ENCODE peak calls at places on chromosomes 3 and 15, in six cellular contexts. One of them, this sample, is unnamed.

GRCh38 chr3:122021811-122022401 is at the start of gene ILDR1:
- DNase-seq in H9: peak; percentile 71
- DNase-seq in A549: peak; percentile 15
- DNase-seq in endothelial cell: peak; percentile 11
- DNase-seq in GM12865: peak; percentile 72
- DNase-seq in heart left ventricle: no peak
- DNase-seq in this sample: no peak

GRCh38 chr3:195150194-195151118 is 120.5 kb downstream of the XXYLT1 start:
- DNase-seq in H9: peak; percentile 53
- DNase-seq in A549: no peak
- DNase-seq in endothelial cell: peak; percentile 73
- DNase-seq in GM12865: peak; percentile 87
- DNase-seq in heart left ventricle: peak; percentile 91
- DNase-seq in this sample: no peak

GRCh38 chr3:195394024-195394423 is 48.8 kb downstream of the ACAP2 start:
- DNase-seq in H9: no peak
- DNase-seq in A549: no peak
- DNase-seq in endothelial cell: no peak
- DNase-seq in GM12865: peak; percentile 52
- DNase-seq in heart left ventricle: no peak
- DNase-seq in this sample: no peak

GRCh38 chr3:189772584-189772983 is 141.4 kb downstream of the TP63 start:
- DNase-seq in H9: no peak
- DNase-seq in A549: no peak
- DNase-seq in endothelial cell: no peak
- DNase-seq in GM12865: no peak
- DNase-seq in heart left ventricle: no peak
- DNase-seq in this sample: no peak

GRCh38 chr3:99974989-99975388 is 139.3 kb downstream of the FILIP1L start:
- DNase-seq in H9: no peak
- DNase-seq in A549: no peak
- DNase-seq in endothelial cell: no peak
- DNase-seq in GM12865: no peak
- DNase-seq in heart left ventricle: no peak
- DNase-seq in this sample: no peak

GRCh38 chr3:10968390-10968789 is 24.2 kb upstream of the SLC6A1 start:
- DNase-seq in H9: no peak
- DNase-seq in A549: no peak
- DNase-seq in endothelial cell: no peak
- DNase-seq in GM12865: no peak
- DNase-seq in heart left ventricle: no peak
- DNase-seq in this sample: no peak

GRCh38 chr3:147361671-147362420 is 44.5 kb downstream of the ZIC4 start:
- DNase-seq in H9: peak; percentile 82
- DNase-seq in A549: no peak
- DNase-seq in endothelial cell: peak; percentile 87
- DNase-seq in GM12865: peak; percentile 66
- DNase-seq in heart left ventricle: no peak
- DNase-seq in this sample: no peak

GRCh38 chr15:65424683-65425082 is 1.9 kb upstream of the IGDCC4 start:
- DNase-seq in H9: no peak
- DNase-seq in A549: no peak
- DNase-seq in endothelial cell: no peak
- DNase-seq in GM12865: no peak
- DNase-seq in heart left ventricle: no peak
- DNase-seq in this sample: no peak

GRCh38 chr3:20336572-20336971 is 150.6 kb upstream of the SGO1 start:
- DNase-seq in H9: no peak
- DNase-seq in A549: no peak
- DNase-seq in endothelial cell: no peak
- DNase-seq in GM12865: no peak
- DNase-seq in heart left ventricle: no peak
- DNase-seq in this sample: no peak

GRCh38 chr3:124579641-124580040 is 150.6 kb upstream of the UMPS start:
- DNase-seq in H9: no peak
- DNase-seq in A549: no peak
- DNase-seq in endothelial cell: no peak
- DNase-seq in GM12865: no peak
- DNase-seq in heart left ventricle: no peak
- DNase-seq in this sample: no peak

GRCh38 chr3:61518590-61518989 is 42.8 kb upstream of the PTPRG start:
- DNase-seq in H9: no peak
- DNase-seq in A549: no peak
- DNase-seq in endothelial cell: no peak
- DNase-seq in GM12865: peak; percentile 12
- DNase-seq in heart left ventricle: no peak
- DNase-seq in this sample: no peak

GRCh38 chr3:171806200-171807128 is 3.8 kb downstream of the PLD1 start:
- DNase-seq in H9: no peak
- DNase-seq in A549: peak; percentile 36
- DNase-seq in endothelial cell: no peak
- DNase-seq in GM12865: peak; percentile 60
- DNase-seq in heart left ventricle: no peak
- DNase-seq in this sample: no peak

GRCh38 chr15:96334705-96335428 is 4.4 kb downstream of the NR2F2 start:
- DNase-seq in H9: no peak
- DNase-seq in A549: no peak
- DNase-seq in endothelial cell: no peak
- DNase-seq in GM12865: no peak
- DNase-seq in heart left ventricle: no peak
- DNase-seq in this sample: no peak

GRCh38 chr3:52248165-52248541 is 2.6 kb downstream of the PPM1M start:
- DNase-seq in H9: no peak
- DNase-seq in A549: no peak
- DNase-seq in endothelial cell: no peak
- DNase-seq in GM12865: no peak
- DNase-seq in heart left ventricle: no peak
- DNase-seq in this sample: peak; percentile 60

GRCh38 chr3:112739252-112739945 is 98.5 kb upstream of the CCDC80 start:
- DNase-seq in H9: no peak
- DNase-seq in A549: no peak
- DNase-seq in endothelial cell: no peak
- DNase-seq in GM12865: no peak
- DNase-seq in heart left ventricle: no peak
- DNase-seq in this sample: no peak

GRCh38 chr3:23740517-23741402 is 65.0 kb upstream of the UBE2E1 start:
- DNase-seq in H9: no peak
- DNase-seq in A549: peak; percentile 72
- DNase-seq in endothelial cell: no peak
- DNase-seq in GM12865: peak; percentile 59
- DNase-seq in heart left ventricle: peak; percentile 48
- DNase-seq in this sample: no peak

GRCh38 chr15:90750186-90750585 is 33.0 kb downstream of the BLM start:
- DNase-seq in H9: no peak
- DNase-seq in A549: no peak
- DNase-seq in endothelial cell: no peak
- DNase-seq in GM12865: peak; percentile 67
- DNase-seq in heart left ventricle: no peak
- DNase-seq in this sample: no peak

GRCh38 chr3:73143401-73143800 is 81.9 kb downstream of the EBLN2 start:
- DNase-seq in H9: no peak
- DNase-seq in A549: no peak
- DNase-seq in endothelial cell: no peak
- DNase-seq in GM12865: no peak
- DNase-seq in heart left ventricle: no peak
- DNase-seq in this sample: no peak

GRCh38 chr15:67003586-67003985 is 61.8 kb upstream of the SMAD3 start:
- DNase-seq in H9: no peak
- DNase-seq in A549: peak; percentile 36
- DNase-seq in endothelial cell: no peak
- DNase-seq in GM12865: no peak
- DNase-seq in heart left ventricle: no peak
- DNase-seq in this sample: no peak

GRCh38 chr15:57743424-57743823 is 36.9 kb downstream of the POLR2M start:
- DNase-seq in H9: peak; percentile 47
- DNase-seq in A549: no peak
- DNase-seq in endothelial cell: no peak
- DNase-seq in GM12865: peak; percentile 20
- DNase-seq in heart left ventricle: no peak
- DNase-seq in this sample: no peak

GRCh38 chr3:24185738-24186384 is 240.8 kb downstream of the NR1D2 start:
- DNase-seq in H9: peak; percentile 67
- DNase-seq in A549: peak; percentile 36
- DNase-seq in endothelial cell: peak; percentile 44
- DNase-seq in GM12865: peak; percentile 76
- DNase-seq in heart left ventricle: peak; percentile 57
- DNase-seq in this sample: no peak

GRCh38 chr3:165827883-165828282 is 9.3 kb downstream of the BCHE start:
- DNase-seq in H9: no peak
- DNase-seq in A549: no peak
- DNase-seq in endothelial cell: no peak
- DNase-seq in GM12865: no peak
- DNase-seq in heart left ventricle: no peak
- DNase-seq in this sample: no peak

GRCh38 chr3:37559461-37559860 is 302.2 kb upstream of the CTDSPL start:
- DNase-seq in H9: no peak
- DNase-seq in A549: no peak
- DNase-seq in endothelial cell: no peak
- DNase-seq in GM12865: no peak
- DNase-seq in heart left ventricle: no peak
- DNase-seq in this sample: no peak

GRCh38 chr3:37556789-37557301 is 304.8 kb upstream of the CTDSPL start:
- DNase-seq in H9: no peak
- DNase-seq in A549: no peak
- DNase-seq in endothelial cell: no peak
- DNase-seq in GM12865: no peak
- DNase-seq in heart left ventricle: no peak
- DNase-seq in this sample: no peak

GRCh38 chr3:37558580-37558979 is 303.1 kb upstream of the CTDSPL start:
- DNase-seq in H9: no peak
- DNase-seq in A549: no peak
- DNase-seq in endothelial cell: no peak
- DNase-seq in GM12865: no peak
- DNase-seq in heart left ventricle: no peak
- DNase-seq in this sample: no peak

GRCh38 chr3:37554364-37554763 is 307.3 kb upstream of the CTDSPL start:
- DNase-seq in H9: peak; percentile 67
- DNase-seq in A549: no peak
- DNase-seq in endothelial cell: no peak
- DNase-seq in GM12865: peak; percentile 19
- DNase-seq in heart left ventricle: no peak
- DNase-seq in this sample: no peak
- TF ChIP-seq CTCF in H9: peak; percentile 79
- TF ChIP-seq CTCF in A549: no peak
- TF ChIP-seq CTCF in endothelial cell: no peak
- TF ChIP-seq CTCF in GM12865: peak; percentile 57
- TF ChIP-seq CTCF in heart left ventricle: no peak
- TF ChIP-seq CTCF in this sample: no peak

GRCh38 chr15:39338251-39338650 is 242.6 kb upstream of the THBS1 start:
- DNase-seq in H9: no peak
- DNase-seq in A549: no peak
- DNase-seq in endothelial cell: no peak
- DNase-seq in GM12865: no peak
- DNase-seq in heart left ventricle: no peak
- DNase-seq in this sample: no peak
- TF ChIP-seq CTCF in H9: no peak
- TF ChIP-seq CTCF in A549: no peak
- TF ChIP-seq CTCF in endothelial cell: no peak
- TF ChIP-seq CTCF in GM12865: no peak
- TF ChIP-seq CTCF in heart left ventricle: no peak
- TF ChIP-seq CTCF in this sample: no peak

DNA sequence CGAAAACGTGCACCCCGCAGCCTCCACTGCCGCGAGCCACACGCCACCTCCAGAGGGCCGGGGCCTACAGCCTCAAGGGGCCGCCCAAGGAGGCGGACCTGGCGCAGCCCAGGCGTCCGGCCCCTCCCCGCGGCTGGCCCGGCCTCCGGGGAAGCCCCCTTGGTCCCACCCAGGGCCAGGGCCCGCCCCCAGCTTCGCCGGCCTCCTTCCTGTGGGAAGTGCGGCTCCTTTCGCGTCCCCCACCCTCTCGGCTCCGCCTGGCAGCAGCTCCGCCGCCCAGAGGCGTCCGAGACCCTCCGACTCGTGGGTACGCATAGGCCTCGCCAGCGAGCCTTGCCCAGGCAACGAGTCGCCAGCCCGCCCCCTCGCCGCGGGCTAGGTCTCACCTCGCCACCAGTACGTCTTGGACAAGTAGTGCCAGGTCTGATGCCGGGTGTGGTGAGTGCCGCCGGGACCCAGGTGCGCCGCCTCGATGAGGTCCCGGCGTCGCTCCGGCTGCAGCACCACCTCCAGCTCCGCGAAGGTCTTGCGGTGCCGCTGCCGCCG is 640 bp downstream of the ZBTB11 start:
- DNase-seq in H9: peak; percentile 96
- DNase-seq in A549: peak; percentile 82
- DNase-seq in endothelial cell: peak; percentile 97
- DNase-seq in GM12865: peak; percentile 98
- DNase-seq in heart left ventricle: peak; percentile 97
- DNase-seq in this sample: peak; percentile 98
- TF ChIP-seq CTCF in H9: no peak
- TF ChIP-seq CTCF in A549: no peak
- TF ChIP-seq CTCF in endothelial cell: no peak
- TF ChIP-seq CTCF in GM12865: peak; percentile 16
- TF ChIP-seq CTCF in heart left ventricle: no peak
- TF ChIP-seq CTCF in this sample: no peak

DNA sequence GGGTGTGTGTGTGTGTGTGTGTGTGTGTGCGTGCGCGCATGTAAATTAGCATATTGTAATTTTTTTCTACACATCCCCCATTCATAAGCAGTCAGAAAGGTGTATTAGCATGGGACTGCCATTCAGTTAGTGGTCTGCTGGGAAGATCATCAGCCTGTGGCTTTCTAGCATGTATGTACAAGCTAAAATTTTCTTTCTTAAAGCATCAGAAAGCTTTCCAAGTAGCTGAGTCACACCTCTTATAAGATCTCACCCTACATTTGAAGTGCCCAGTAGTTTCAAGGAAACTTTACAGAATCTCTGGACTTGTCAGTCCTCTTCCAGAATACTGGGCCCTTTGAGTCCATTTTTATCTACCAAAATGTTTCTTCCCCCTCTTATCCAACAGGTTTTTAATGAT is 411.4 kb upstream of the TPRG1 start:
- DNase-seq in H9: no peak
- DNase-seq in A549: no peak
- DNase-seq in endothelial cell: no peak
- DNase-seq in GM12865: no peak
- DNase-seq in heart left ventricle: no peak
- DNase-seq in this sample: no peak
- TF ChIP-seq CTCF in H9: no peak
- TF ChIP-seq CTCF in A549: no peak
- TF ChIP-seq CTCF in endothelial cell: no peak
- TF ChIP-seq CTCF in GM12865: no peak
- TF ChIP-seq CTCF in heart left ventricle: no peak
- TF ChIP-seq CTCF in this sample: no peak

DNA sequence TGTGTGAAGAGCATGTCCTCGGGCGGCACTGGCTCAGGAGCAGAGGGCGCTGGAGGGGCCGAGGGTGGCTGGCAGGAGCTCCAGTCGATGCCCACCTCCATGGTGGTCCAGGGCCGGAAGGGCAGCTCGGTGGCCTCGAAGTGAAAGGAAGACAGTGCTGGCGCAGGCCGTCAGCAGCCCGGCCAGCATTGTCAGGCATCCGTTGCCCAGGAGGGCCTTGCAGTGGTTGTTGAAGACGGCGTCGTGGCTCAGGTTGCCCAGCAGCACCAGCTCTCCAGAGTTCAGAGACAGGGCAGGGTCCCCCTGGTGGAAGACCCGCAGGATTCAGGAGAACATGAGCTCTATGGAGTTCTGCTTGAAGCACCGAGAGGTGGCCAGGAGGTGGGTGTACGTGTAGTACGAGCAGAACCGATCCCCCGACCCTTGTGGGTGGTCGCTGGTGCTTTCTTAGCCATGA is 16.5 kb upstream of the SIAH2 start:
- DNase-seq in H9: peak; percentile 82
- DNase-seq in A549: no peak
- DNase-seq in endothelial cell: peak; percentile 35
- DNase-seq in GM12865: no peak
- DNase-seq in heart left ventricle: no peak
- DNase-seq in this sample: peak; percentile 88
- TF ChIP-seq CTCF in H9: peak; percentile 63
- TF ChIP-seq CTCF in A549: no peak
- TF ChIP-seq CTCF in endothelial cell: peak; percentile 32
- TF ChIP-seq CTCF in GM12865: no peak
- TF ChIP-seq CTCF in heart left ventricle: no peak
- TF ChIP-seq CTCF in this sample: peak; percentile 16

This sample was measured in chondrocyte.